ENCODE peak calls at places on chromosomes 12 and 14, in five cellular contexts. U is astrocyte, E is hepatic stellate cell, A is SIG-M5, C is GM23248. P is an unnamed sample.

GRCh38 chr14:87966816-87967215 is 26.2 kb downstream of the GALC start:
- DNase-seq in A (no peak), C (peak), U (no peak), E (no peak), P (no peak)

GRCh38 chr12:2959508-2960431 is 573 bp downstream of the TEAD4 start:
- DNase-seq in C (peak), A (no peak), E (peak), U (peak), P (no peak)

GRCh38 chr12:127233016-127233415 is 1034.0 kb upstream of the TMEM132C start:
- DNase-seq in E (no peak), A (no peak), U (no peak), C (no peak), P (no peak)

GRCh38 chr12:74752196-74752595 is 214.6 kb downstream of the ATXN7L3B start:
- DNase-seq in E (no peak), A (no peak), U (no peak), C (no peak), P (no peak)

GRCh38 chr14:64184103-64184729 is 110.0 kb downstream of the ESR2 start:
- DNase-seq in U (no peak), C (no peak), E (no peak), A (no peak), P (no peak)

GRCh38 chr14:68527329-68527851 is 265.5 kb downstream of the ZFP36L1 start:
- DNase-seq in C (peak), E (no peak), U (peak), A (no peak), P (no peak)

GRCh38 chr14:77323571-77323970 is 2.7 kb downstream of the GSTZ1 start:
- DNase-seq in U (no peak), C (no peak), A (no peak), E (no peak), P (no peak)

GRCh38 chr14:77319416-77319815 is 1.3 kb downstream of the POMT2 start:
- DNase-seq in A (no peak), E (no peak), C (peak), U (no peak), P (no peak)

GRCh38 chr14:93017898-93018297 is 94.9 kb downstream of the CHGA start:
- DNase-seq in E (no peak), C (no peak), A (no peak), U (no peak), P (no peak)

GRCh38 chr14:104431929-104432541 is 147.5 kb upstream of the C14orf180 start:
- DNase-seq in C (no peak), A (no peak), U (no peak), E (no peak), P (no peak)

GRCh38 chr12:127926004-127926403 is 341.0 kb upstream of the TMEM132C start:
- DNase-seq in C (peak), E (peak), U (peak), A (no peak), P (no peak)

GRCh38 chr12:49094104-49094948 is at the start of gene DHH:
- DNase-seq in C (peak), U (no peak), A (no peak), E (no peak), P (no peak)

GRCh38 chr12:3201741-3202500 is 124.7 kb downstream of the TSPAN9 start:
- DNase-seq in E (no peak), A (no peak), U (no peak), C (no peak), P (no peak)

GRCh38 chr12:101608301-101609133 is 13.7 kb downstream of the MYBPC1 start:
- DNase-seq in A (no peak), U (no peak), E (no peak), C (no peak), P (no peak)

GRCh38 chr12:122049827-122050226 is 28.1 kb downstream of the BCL7A start:
- DNase-seq in U (no peak), A (no peak), E (no peak), C (no peak), P (no peak)

GRCh38 chr12:70576341-70577282 is 60.6 kb downstream of the PTPRB start:
- DNase-seq in E (peak), A (no peak), U (peak), C (peak), P (no peak)

GRCh38 chr12:62900686-62901272 is 34.2 kb downstream of the PPM1H start:
- DNase-seq in E (no peak), C (no peak), U (no peak), A (no peak), P (no peak)